ENCODE peak calls at places on chromosomes 5 and 9, in six cellular contexts. One of them, this sample, is unnamed. For H3K36me3, the result is how much of the 10 kb centered on the place peaks cover.

GRCh38 chr5:146208916-146209522 is 5.6 kb downstream of the RBM27 start:
- DNase-seq in transverse colon: no peak
- DNase-seq in suprapubic skin: no peak
- DNase-seq in psoas muscle: no peak
- DNase-seq in keratinocyte: no peak
- DNase-seq in kidney epithelial cell: no peak
- DNase-seq in this sample: no peak

GRCh38 chr9:37653385-37653784 is 2.6 kb downstream of the FRMPD1 start:
- DNase-seq in transverse colon: no peak
- DNase-seq in suprapubic skin: no peak
- DNase-seq in psoas muscle: no peak
- DNase-seq in keratinocyte: no peak
- DNase-seq in kidney epithelial cell: no peak
- DNase-seq in this sample: no peak

GRCh38 chr5:120684749-120685415 is 220.8 kb downstream of the PRR16 start:
- DNase-seq in transverse colon: no peak
- DNase-seq in suprapubic skin: no peak
- DNase-seq in psoas muscle: no peak
- DNase-seq in keratinocyte: no peak
- DNase-seq in kidney epithelial cell: no peak
- DNase-seq in this sample: no peak

GRCh38 chr9:35791321-35791921 is at the start of gene NPR2:
- DNase-seq in transverse colon: no peak
- DNase-seq in suprapubic skin: peak
- DNase-seq in psoas muscle: peak
- DNase-seq in keratinocyte: no peak
- DNase-seq in kidney epithelial cell: no peak
- DNase-seq in this sample: no peak

GRCh38 chr5:174731214-174732039 is 7.0 kb downstream of the MSX2 start:
- DNase-seq in transverse colon: no peak
- DNase-seq in suprapubic skin: no peak
- DNase-seq in psoas muscle: no peak
- DNase-seq in keratinocyte: no peak
- DNase-seq in kidney epithelial cell: no peak
- DNase-seq in this sample: no peak

GRCh38 chr5:182126-182525 is 9.2 kb upstream of the LRRC14B start:
- DNase-seq in transverse colon: no peak
- DNase-seq in suprapubic skin: no peak
- DNase-seq in psoas muscle: peak
- DNase-seq in keratinocyte: no peak
- DNase-seq in kidney epithelial cell: no peak
- DNase-seq in this sample: no peak

GRCh38 chr5:180396931-180397330 is 43.8 kb upstream of the GFPT2 start:
- DNase-seq in transverse colon: no peak
- DNase-seq in suprapubic skin: no peak
- DNase-seq in psoas muscle: no peak
- DNase-seq in keratinocyte: no peak
- DNase-seq in kidney epithelial cell: no peak
- DNase-seq in this sample: no peak

GRCh38 chr9:13899924-13900323 is 414.0 kb downstream of the NFIB start:
- DNase-seq in transverse colon: no peak
- DNase-seq in suprapubic skin: no peak
- DNase-seq in psoas muscle: no peak
- DNase-seq in keratinocyte: no peak
- DNase-seq in kidney epithelial cell: no peak
- DNase-seq in this sample: no peak

GRCh38 chr9:3777137-3777536 is 251.3 kb upstream of the RFX3 start:
- DNase-seq in transverse colon: no peak
- DNase-seq in suprapubic skin: no peak
- DNase-seq in psoas muscle: no peak
- DNase-seq in keratinocyte: no peak
- DNase-seq in kidney epithelial cell: no peak
- DNase-seq in this sample: no peak

GRCh38 chr9:134660407-134660806 is 18.8 kb downstream of the COL5A1 start:
- DNase-seq in transverse colon: no peak
- DNase-seq in suprapubic skin: no peak
- DNase-seq in psoas muscle: peak
- DNase-seq in keratinocyte: no peak
- DNase-seq in kidney epithelial cell: no peak
- DNase-seq in this sample: no peak

GRCh38 chr5:92838253-92838652 is 742.8 kb downstream of the NR2F1-AS1 start:
- DNase-seq in transverse colon: no peak
- DNase-seq in suprapubic skin: no peak
- DNase-seq in psoas muscle: no peak
- DNase-seq in keratinocyte: no peak
- DNase-seq in kidney epithelial cell: no peak
- DNase-seq in this sample: no peak

GRCh38 chr9:100990605-100991381 is 37.7 kb upstream of the PLPPR1 start:
- DNase-seq in transverse colon: no peak
- DNase-seq in suprapubic skin: no peak
- DNase-seq in psoas muscle: no peak
- DNase-seq in keratinocyte: no peak
- DNase-seq in kidney epithelial cell: no peak
- DNase-seq in this sample: no peak

GRCh38 chr5:58156977-58157701 is 302.7 kb downstream of the PLK2 start:
- DNase-seq in transverse colon: no peak
- DNase-seq in suprapubic skin: no peak
- DNase-seq in psoas muscle: no peak
- DNase-seq in keratinocyte: no peak
- DNase-seq in kidney epithelial cell: peak
- DNase-seq in this sample: no peak

GRCh38 chr9:128149001-128149701 is at the start of gene LCN2:
- DNase-seq in transverse colon: peak
- DNase-seq in suprapubic skin: peak
- DNase-seq in psoas muscle: no peak
- DNase-seq in keratinocyte: no peak
- DNase-seq in kidney epithelial cell: peak
- DNase-seq in this sample: peak

GRCh38 chr5:131212471-131213021 is 41.8 kb downstream of the LYRM7 start:
- DNase-seq in transverse colon: no peak
- DNase-seq in suprapubic skin: no peak
- DNase-seq in psoas muscle: no peak
- DNase-seq in keratinocyte: no peak
- DNase-seq in kidney epithelial cell: no peak
- DNase-seq in this sample: no peak

GRCh38 chr9:114830546-114830945 is 24.7 kb upstream of the TNFSF15 start:
- DNase-seq in transverse colon: no peak
- DNase-seq in suprapubic skin: no peak
- DNase-seq in psoas muscle: no peak
- DNase-seq in keratinocyte: no peak
- DNase-seq in kidney epithelial cell: no peak
- DNase-seq in this sample: no peak

GRCh38 chr9:125397736-125398135 is 136.1 kb downstream of the GAPVD1 start:
- DNase-seq in transverse colon: no peak
- DNase-seq in suprapubic skin: no peak
- DNase-seq in psoas muscle: no peak
- DNase-seq in keratinocyte: no peak
- DNase-seq in kidney epithelial cell: no peak
- DNase-seq in this sample: no peak

GRCh38 chr5:33781286-33781685 is 110.5 kb downstream of the ADAMTS12 start:
- DNase-seq in transverse colon: no peak
- DNase-seq in suprapubic skin: no peak
- DNase-seq in psoas muscle: no peak
- DNase-seq in keratinocyte: no peak
- DNase-seq in kidney epithelial cell: peak
- DNase-seq in this sample: no peak

GRCh38 chr5:134227259-134227658 is 1.4 kb upstream of the PPP2CA start:
- DNase-seq in transverse colon: peak
- DNase-seq in suprapubic skin: peak
- DNase-seq in psoas muscle: no peak
- DNase-seq in keratinocyte: no peak
- DNase-seq in kidney epithelial cell: no peak
- DNase-seq in this sample: no peak

GRCh38 chr5:113230711-113231652 is 203.8 kb downstream of the TSSK1B start:
- DNase-seq in transverse colon: no peak
- DNase-seq in suprapubic skin: no peak
- DNase-seq in psoas muscle: no peak
- DNase-seq in keratinocyte: no peak
- DNase-seq in kidney epithelial cell: no peak
- DNase-seq in this sample: no peak

GRCh38 chr9:123003467-123003866 is 30.0 kb upstream of the GPR21 start:
- DNase-seq in transverse colon: no peak
- DNase-seq in suprapubic skin: no peak
- DNase-seq in psoas muscle: no peak
- DNase-seq in keratinocyte: no peak
- DNase-seq in kidney epithelial cell: no peak
- DNase-seq in this sample: no peak

GRCh38 chr5:150142800-150143724 is 12.6 kb downstream of the PDGFRB start:
- DNase-seq in transverse colon: peak
- DNase-seq in suprapubic skin: peak
- DNase-seq in psoas muscle: peak
- DNase-seq in keratinocyte: no peak
- DNase-seq in kidney epithelial cell: peak
- DNase-seq in this sample: peak

GRCh38 chr5:170107674-170108073 is 2.0 kb downstream of the FOXI1 start:
- DNase-seq in transverse colon: no peak
- DNase-seq in suprapubic skin: no peak
- DNase-seq in psoas muscle: no peak
- DNase-seq in keratinocyte: no peak
- DNase-seq in kidney epithelial cell: no peak
- DNase-seq in this sample: no peak

DNA sequence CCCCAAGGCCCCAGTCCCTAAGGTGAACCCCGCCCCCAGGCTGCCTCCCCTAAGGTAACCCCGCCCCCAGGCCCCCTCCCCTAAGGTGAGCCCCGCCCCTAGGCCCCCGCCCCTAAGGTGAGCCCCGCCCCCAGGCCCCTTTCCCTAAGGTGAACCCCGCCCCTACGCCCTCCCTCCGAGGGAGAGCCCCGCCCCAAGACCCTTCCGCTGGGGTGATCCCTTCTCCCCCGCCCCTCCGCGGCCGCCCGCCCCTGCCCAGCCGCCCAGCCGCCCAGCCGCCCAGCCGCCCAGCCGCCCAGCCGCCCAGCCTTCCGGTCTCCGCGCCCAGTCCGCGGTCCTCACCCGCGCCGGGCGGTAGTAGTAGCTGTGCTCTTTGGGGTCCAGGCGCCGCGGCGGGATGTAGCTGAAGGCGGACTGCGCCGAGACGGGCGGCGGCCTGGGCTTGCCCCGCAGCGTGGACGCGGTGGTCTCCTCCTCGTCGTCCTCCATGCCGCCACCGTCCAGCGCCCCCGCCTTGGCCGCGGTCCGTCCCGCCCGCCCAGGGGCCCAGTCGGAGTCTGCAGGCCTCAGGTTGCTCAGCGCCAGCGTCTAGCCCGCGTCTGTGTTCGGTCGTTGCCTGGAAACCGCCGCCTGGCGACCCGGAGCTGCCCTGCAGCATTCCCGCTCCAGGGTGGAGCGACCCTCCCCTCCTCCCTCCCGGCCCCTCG is at the start of gene CFAP90:
- DNase-seq in transverse colon: peak
- DNase-seq in suprapubic skin: peak
- DNase-seq in psoas muscle: peak
- DNase-seq in keratinocyte: no peak
- DNase-seq in kidney epithelial cell: no peak
- DNase-seq in this sample: peak
- TF ChIP-seq CTCF in transverse colon: no peak
- TF ChIP-seq CTCF in suprapubic skin: peak
- TF ChIP-seq CTCF in psoas muscle: peak
- TF ChIP-seq CTCF in keratinocyte: no peak
- TF ChIP-seq CTCF in kidney epithelial cell: peak
- TF ChIP-seq CTCF in this sample: peak

DNA sequence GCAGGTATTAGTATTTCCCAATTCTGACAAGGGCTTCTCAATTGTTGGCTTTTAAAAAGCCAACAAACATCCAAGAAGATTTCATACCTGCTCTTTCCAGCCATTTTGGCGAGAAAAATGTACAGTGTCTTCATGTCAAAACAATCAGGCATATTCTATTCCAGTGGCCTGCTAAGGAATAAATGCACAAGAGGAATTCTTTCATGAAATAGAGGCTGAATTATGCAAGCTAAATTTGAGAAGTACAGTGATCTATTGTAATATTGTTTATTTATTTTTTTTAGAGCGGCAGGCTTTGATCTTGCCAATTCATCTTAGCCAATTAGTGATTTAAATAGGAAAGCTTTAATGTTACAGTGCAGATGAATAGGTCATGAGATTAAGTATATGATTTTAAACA is 49.3 kb downstream of the NLN start:
- DNase-seq in transverse colon: no peak
- DNase-seq in suprapubic skin: no peak
- DNase-seq in psoas muscle: no peak
- DNase-seq in keratinocyte: no peak
- DNase-seq in kidney epithelial cell: no peak
- DNase-seq in this sample: no peak
- H3K36me3 ChIP-seq in transverse colon: under half
- H3K36me3 ChIP-seq in suprapubic skin: under half
- H3K36me3 ChIP-seq in psoas muscle: under half
- H3K36me3 ChIP-seq in keratinocyte: under half
- H3K36me3 ChIP-seq in kidney epithelial cell: under half
- H3K36me3 ChIP-seq in this sample: under half

GRCh38 chr5:10019236-10019635 is 230.5 kb downstream of the ATPSCKMT start:
- DNase-seq in transverse colon: no peak
- DNase-seq in suprapubic skin: no peak
- DNase-seq in psoas muscle: no peak
- DNase-seq in keratinocyte: no peak
- DNase-seq in kidney epithelial cell: no peak
- DNase-seq in this sample: no peak

GRCh38 chr5:10018211-10018610 is 231.5 kb downstream of the ATPSCKMT start:
- DNase-seq in transverse colon: no peak
- DNase-seq in suprapubic skin: no peak
- DNase-seq in psoas muscle: no peak
- DNase-seq in keratinocyte: no peak
- DNase-seq in kidney epithelial cell: no peak
- DNase-seq in this sample: no peak

GRCh38 chr5:10023494-10023893 is 226.2 kb downstream of the ATPSCKMT start:
- DNase-seq in transverse colon: no peak
- DNase-seq in suprapubic skin: no peak
- DNase-seq in psoas muscle: no peak
- DNase-seq in keratinocyte: no peak
- DNase-seq in kidney epithelial cell: no peak
- DNase-seq in this sample: no peak

GRCh38 chr5:10018670-10019069 is 231.0 kb downstream of the ATPSCKMT start:
- DNase-seq in transverse colon: no peak
- DNase-seq in suprapubic skin: no peak
- DNase-seq in psoas muscle: no peak
- DNase-seq in keratinocyte: no peak
- DNase-seq in kidney epithelial cell: peak
- DNase-seq in this sample: no peak

DNA sequence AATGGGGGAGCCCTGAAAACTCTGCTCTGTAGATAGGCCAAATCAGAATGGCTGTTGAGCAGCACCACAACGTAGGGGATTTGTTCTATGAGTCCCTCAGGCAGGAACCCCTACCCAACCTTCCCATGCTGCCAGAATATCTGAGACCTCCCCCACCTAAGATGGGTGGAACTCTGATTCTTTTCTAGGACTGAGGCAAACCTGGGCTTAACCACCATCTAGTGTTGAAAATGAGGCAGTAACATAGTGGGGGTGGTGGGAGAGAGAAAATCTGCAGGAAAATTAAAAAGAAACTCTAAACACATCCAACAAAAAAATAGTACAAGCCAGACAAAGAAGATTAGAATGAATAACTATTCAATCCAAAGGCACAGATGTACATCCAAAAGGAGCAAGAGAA is 228.4 kb downstream of the ATPSCKMT start:
- DNase-seq in transverse colon: no peak
- DNase-seq in suprapubic skin: no peak
- DNase-seq in psoas muscle: no peak
- DNase-seq in keratinocyte: no peak
- DNase-seq in kidney epithelial cell: no peak
- DNase-seq in this sample: no peak
- TF ChIP-seq CTCF in transverse colon: no peak
- TF ChIP-seq CTCF in suprapubic skin: no peak
- TF ChIP-seq CTCF in psoas muscle: no peak
- TF ChIP-seq CTCF in keratinocyte: no peak
- TF ChIP-seq CTCF in kidney epithelial cell: no peak
- TF ChIP-seq CTCF in this sample: no peak

GRCh38 chr9:131494296-131494870 is 8.3 kb upstream of the POMT1 start:
- DNase-seq in transverse colon: no peak
- DNase-seq in suprapubic skin: no peak
- DNase-seq in psoas muscle: no peak
- DNase-seq in keratinocyte: no peak
- DNase-seq in kidney epithelial cell: no peak
- DNase-seq in this sample: no peak
- H3K36me3 ChIP-seq in transverse colon: half or more
- H3K36me3 ChIP-seq in suprapubic skin: half or more
- H3K36me3 ChIP-seq in psoas muscle: under half
- H3K36me3 ChIP-seq in keratinocyte: half or more
- H3K36me3 ChIP-seq in kidney epithelial cell: under half
- H3K36me3 ChIP-seq in this sample: half or more

This sample was measured in left lung.